ENCODE peak calls at places on chromosomes 13 and 19, in seven cellular contexts. One of them, this sample, is unnamed. For H3K9me3, the result is how much of the 10 kb centered on the place peaks cover.

GRCh38 chr19:41323023-41323422 is 13.1 kb downstream of the CCDC97 start:
- DNase-seq in fibroblast of lung: peak
- DNase-seq in Panc1: no peak
- DNase-seq in ovary: peak
- DNase-seq in CD8-positive, alpha-beta T cell: no peak
- DNase-seq in A549: no peak
- DNase-seq in adrenal gland: peak
- DNase-seq in this sample: no peak

GRCh38 chr13:20716951-20717350 is 13.5 kb downstream of the IL17D start:
- DNase-seq in fibroblast of lung: no peak
- DNase-seq in Panc1: no peak
- DNase-seq in ovary: no peak
- DNase-seq in CD8-positive, alpha-beta T cell: no peak
- DNase-seq in A549: no peak
- DNase-seq in adrenal gland: no peak
- DNase-seq in this sample: peak

GRCh38 chr13:21895769-21896168 is 224.9 kb downstream of the FGF9 start:
- DNase-seq in fibroblast of lung: no peak
- DNase-seq in Panc1: no peak
- DNase-seq in ovary: no peak
- DNase-seq in CD8-positive, alpha-beta T cell: no peak
- DNase-seq in A549: no peak
- DNase-seq in adrenal gland: no peak
- DNase-seq in this sample: no peak

GRCh38 chr13:110262494-110262893 is 44.5 kb downstream of the COL4A1 start:
- DNase-seq in fibroblast of lung: no peak
- DNase-seq in Panc1: no peak
- DNase-seq in ovary: no peak
- DNase-seq in CD8-positive, alpha-beta T cell: no peak
- DNase-seq in A549: no peak
- DNase-seq in adrenal gland: no peak
- DNase-seq in this sample: no peak

GRCh38 chr19:14580623-14581237 is 2.2 kb upstream of the CLEC17A start:
- DNase-seq in fibroblast of lung: no peak
- DNase-seq in Panc1: no peak
- DNase-seq in ovary: no peak
- DNase-seq in CD8-positive, alpha-beta T cell: no peak
- DNase-seq in A549: no peak
- DNase-seq in adrenal gland: no peak
- DNase-seq in this sample: no peak

GRCh38 chr13:95323930-95324662 is 22.8 kb upstream of the ABCC4 start:
- DNase-seq in fibroblast of lung: no peak
- DNase-seq in Panc1: no peak
- DNase-seq in ovary: no peak
- DNase-seq in CD8-positive, alpha-beta T cell: no peak
- DNase-seq in A549: no peak
- DNase-seq in adrenal gland: no peak
- DNase-seq in this sample: no peak

GRCh38 chr19:9793051-9793591 is 24.6 kb upstream of the ZNF846 start:
- DNase-seq in fibroblast of lung: peak
- DNase-seq in Panc1: no peak
- DNase-seq in ovary: peak
- DNase-seq in CD8-positive, alpha-beta T cell: peak
- DNase-seq in A549: no peak
- DNase-seq in adrenal gland: peak
- DNase-seq in this sample: peak

GRCh38 chr13:45879666-45880065 is 28.1 kb upstream of the SIAH3 start:
- DNase-seq in fibroblast of lung: no peak
- DNase-seq in Panc1: no peak
- DNase-seq in ovary: no peak
- DNase-seq in CD8-positive, alpha-beta T cell: no peak
- DNase-seq in A549: peak
- DNase-seq in adrenal gland: peak
- DNase-seq in this sample: peak

GRCh38 chr13:39132286-39132685 is 94.0 kb downstream of the NHLRC3 start:
- DNase-seq in fibroblast of lung: no peak
- DNase-seq in Panc1: no peak
- DNase-seq in ovary: no peak
- DNase-seq in CD8-positive, alpha-beta T cell: no peak
- DNase-seq in A549: no peak
- DNase-seq in adrenal gland: no peak
- DNase-seq in this sample: no peak

GRCh38 chr19:29012457-29012856 is 200.5 kb downstream of the UQCRFS1 start:
- DNase-seq in fibroblast of lung: no peak
- DNase-seq in Panc1: no peak
- DNase-seq in ovary: no peak
- DNase-seq in CD8-positive, alpha-beta T cell: no peak
- DNase-seq in A549: no peak
- DNase-seq in adrenal gland: no peak
- DNase-seq in this sample: no peak

GRCh38 chr13:33657274-33657673 is 160.7 kb upstream of the RFC3 start:
- DNase-seq in fibroblast of lung: no peak
- DNase-seq in Panc1: no peak
- DNase-seq in ovary: no peak
- DNase-seq in CD8-positive, alpha-beta T cell: no peak
- DNase-seq in A549: no peak
- DNase-seq in adrenal gland: no peak
- DNase-seq in this sample: no peak

GRCh38 chr19:56959211-56959610 is 118.7 kb upstream of the PEG3 start:
- DNase-seq in fibroblast of lung: no peak
- DNase-seq in Panc1: no peak
- DNase-seq in ovary: no peak
- DNase-seq in CD8-positive, alpha-beta T cell: no peak
- DNase-seq in A549: no peak
- DNase-seq in adrenal gland: no peak
- DNase-seq in this sample: no peak

GRCh38 chr13:108200781-108201398 is 14.4 kb downstream of the LIG4 start:
- DNase-seq in fibroblast of lung: peak
- DNase-seq in Panc1: no peak
- DNase-seq in ovary: no peak
- DNase-seq in CD8-positive, alpha-beta T cell: no peak
- DNase-seq in A549: no peak
- DNase-seq in adrenal gland: no peak
- DNase-seq in this sample: no peak

GRCh38 chr19:18464646-18465045 is 26.7 kb upstream of the ISYNA1 start:
- DNase-seq in fibroblast of lung: peak
- DNase-seq in Panc1: no peak
- DNase-seq in ovary: peak
- DNase-seq in CD8-positive, alpha-beta T cell: no peak
- DNase-seq in A549: no peak
- DNase-seq in adrenal gland: peak
- DNase-seq in this sample: no peak

GRCh38 chr13:38582133-38582532 is 104.7 kb upstream of the FREM2 start:
- DNase-seq in fibroblast of lung: peak
- DNase-seq in Panc1: peak
- DNase-seq in ovary: no peak
- DNase-seq in CD8-positive, alpha-beta T cell: no peak
- DNase-seq in A549: peak
- DNase-seq in adrenal gland: peak
- DNase-seq in this sample: peak

GRCh38 chr19:36497001-36497400 is 7.6 kb upstream of the ZNF566 start:
- DNase-seq in fibroblast of lung: no peak
- DNase-seq in Panc1: no peak
- DNase-seq in ovary: no peak
- DNase-seq in CD8-positive, alpha-beta T cell: no peak
- DNase-seq in A549: no peak
- DNase-seq in adrenal gland: no peak
- DNase-seq in this sample: no peak

GRCh38 chr13:26695360-26695705 is 65.3 kb downstream of the GPR12 start:
- DNase-seq in fibroblast of lung: no peak
- DNase-seq in Panc1: no peak
- DNase-seq in ovary: no peak
- DNase-seq in CD8-positive, alpha-beta T cell: no peak
- DNase-seq in A549: no peak
- DNase-seq in adrenal gland: no peak
- DNase-seq in this sample: peak

GRCh38 chr19:12730054-12730453 is 4.4 kb downstream of the TRIR start:
- DNase-seq in fibroblast of lung: no peak
- DNase-seq in Panc1: no peak
- DNase-seq in ovary: no peak
- DNase-seq in CD8-positive, alpha-beta T cell: no peak
- DNase-seq in A549: no peak
- DNase-seq in adrenal gland: no peak
- DNase-seq in this sample: no peak

GRCh38 chr19:5240011-5240410 is 100.6 kb downstream of the PTPRS start:
- DNase-seq in fibroblast of lung: no peak
- DNase-seq in Panc1: no peak
- DNase-seq in ovary: no peak
- DNase-seq in CD8-positive, alpha-beta T cell: no peak
- DNase-seq in A549: no peak
- DNase-seq in adrenal gland: no peak
- DNase-seq in this sample: no peak

GRCh38 chr19:51398096-51398704 is 7.8 kb upstream of the C19orf84 start:
- DNase-seq in fibroblast of lung: peak
- DNase-seq in Panc1: no peak
- DNase-seq in ovary: no peak
- DNase-seq in CD8-positive, alpha-beta T cell: no peak
- DNase-seq in A549: peak
- DNase-seq in adrenal gland: no peak
- DNase-seq in this sample: peak

GRCh38 chr13:33017410-33017929 is 1.2 kb downstream of the KL start:
- DNase-seq in fibroblast of lung: peak
- DNase-seq in Panc1: peak
- DNase-seq in ovary: no peak
- DNase-seq in CD8-positive, alpha-beta T cell: no peak
- DNase-seq in A549: peak
- DNase-seq in adrenal gland: peak
- DNase-seq in this sample: peak

GRCh38 chr19:35986664-35987570 is 8.1 kb upstream of the SDHAF1 start:
- DNase-seq in fibroblast of lung: no peak
- DNase-seq in Panc1: no peak
- DNase-seq in ovary: no peak
- DNase-seq in CD8-positive, alpha-beta T cell: no peak
- DNase-seq in A549: peak
- DNase-seq in adrenal gland: peak
- DNase-seq in this sample: peak

GRCh38 chr13:104773775-104774174 is 1707.6 kb upstream of the SLC10A2 start:
- DNase-seq in fibroblast of lung: peak
- DNase-seq in Panc1: no peak
- DNase-seq in ovary: no peak
- DNase-seq in CD8-positive, alpha-beta T cell: no peak
- DNase-seq in A549: peak
- DNase-seq in adrenal gland: no peak
- DNase-seq in this sample: no peak

DNA sequence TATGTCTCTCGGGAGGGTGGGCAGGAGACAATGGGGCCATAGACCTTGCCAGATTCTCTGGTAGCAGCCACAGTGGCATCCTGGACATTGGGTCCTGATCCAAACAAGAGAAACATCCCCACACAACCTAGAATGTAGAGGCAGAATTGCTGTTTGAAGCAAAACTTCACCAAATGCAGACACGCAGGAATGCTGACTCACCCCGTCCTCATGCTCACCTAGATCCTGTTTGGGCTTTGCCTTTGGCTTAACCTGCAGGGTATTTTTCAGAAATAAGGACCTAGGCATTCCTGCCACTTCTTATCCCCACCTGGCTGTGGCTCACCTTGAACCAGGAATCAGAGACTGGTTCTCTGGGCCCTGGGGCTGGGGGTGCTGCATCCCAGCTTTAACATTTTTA is 7.3 kb downstream of the TBC1D17 start:
- DNase-seq in fibroblast of lung: no peak
- DNase-seq in Panc1: no peak
- DNase-seq in ovary: no peak
- DNase-seq in CD8-positive, alpha-beta T cell: no peak
- DNase-seq in A549: no peak
- DNase-seq in adrenal gland: no peak
- DNase-seq in this sample: no peak
- H3K27ac ChIP-seq in fibroblast of lung: no peak
- H3K27ac ChIP-seq in Panc1: no peak
- H3K27ac ChIP-seq in ovary: no peak
- H3K27ac ChIP-seq in CD8-positive, alpha-beta T cell: no peak
- H3K27ac ChIP-seq in A549: no peak
- H3K27ac ChIP-seq in adrenal gland: no peak
- H3K27ac ChIP-seq in this sample: no peak

GRCh38 chr19:31174948-31175347 is 174.3 kb downstream of the TSHZ3 start:
- DNase-seq in fibroblast of lung: no peak
- DNase-seq in Panc1: no peak
- DNase-seq in ovary: no peak
- DNase-seq in CD8-positive, alpha-beta T cell: no peak
- DNase-seq in A549: no peak
- DNase-seq in adrenal gland: no peak
- DNase-seq in this sample: no peak
- H3K9me3 ChIP-seq in fibroblast of lung: under half
- H3K9me3 ChIP-seq in Panc1: under half
- H3K9me3 ChIP-seq in ovary: under half
- H3K9me3 ChIP-seq in CD8-positive, alpha-beta T cell: under half
- H3K9me3 ChIP-seq in A549: under half
- H3K9me3 ChIP-seq in adrenal gland: under half
- H3K9me3 ChIP-seq in this sample: under half

GRCh38 chr19:2478324-2478755 is 2.4 kb downstream of the GADD45B start:
- DNase-seq in fibroblast of lung: peak
- DNase-seq in Panc1: no peak
- DNase-seq in ovary: peak
- DNase-seq in CD8-positive, alpha-beta T cell: peak
- DNase-seq in A549: no peak
- DNase-seq in adrenal gland: peak
- DNase-seq in this sample: no peak
- H3K27ac ChIP-seq in fibroblast of lung: peak
- H3K27ac ChIP-seq in Panc1: peak
- H3K27ac ChIP-seq in ovary: peak
- H3K27ac ChIP-seq in CD8-positive, alpha-beta T cell: peak
- H3K27ac ChIP-seq in A549: peak
- H3K27ac ChIP-seq in adrenal gland: no peak
- H3K27ac ChIP-seq in this sample: no peak

GRCh38 chr19:15828121-15828620 is 12.7 kb upstream of the OR10H1 start:
- DNase-seq in fibroblast of lung: no peak
- DNase-seq in Panc1: no peak
- DNase-seq in ovary: no peak
- DNase-seq in CD8-positive, alpha-beta T cell: no peak
- DNase-seq in A549: no peak
- DNase-seq in adrenal gland: no peak
- DNase-seq in this sample: no peak

GRCh38 chr19:15836345-15836594 is 20.8 kb upstream of the OR10H1 start:
- DNase-seq in fibroblast of lung: peak
- DNase-seq in Panc1: no peak
- DNase-seq in ovary: no peak
- DNase-seq in CD8-positive, alpha-beta T cell: no peak
- DNase-seq in A549: no peak
- DNase-seq in adrenal gland: no peak
- DNase-seq in this sample: no peak

GRCh38 chr19:15829786-15830185 is 14.3 kb upstream of the OR10H1 start:
- DNase-seq in fibroblast of lung: no peak
- DNase-seq in Panc1: no peak
- DNase-seq in ovary: no peak
- DNase-seq in CD8-positive, alpha-beta T cell: no peak
- DNase-seq in A549: no peak
- DNase-seq in adrenal gland: no peak
- DNase-seq in this sample: no peak

GRCh38 chr19:15829277-15829770 is 13.9 kb upstream of the OR10H1 start:
- DNase-seq in fibroblast of lung: no peak
- DNase-seq in Panc1: no peak
- DNase-seq in ovary: no peak
- DNase-seq in CD8-positive, alpha-beta T cell: no peak
- DNase-seq in A549: no peak
- DNase-seq in adrenal gland: no peak
- DNase-seq in this sample: no peak

DNA sequence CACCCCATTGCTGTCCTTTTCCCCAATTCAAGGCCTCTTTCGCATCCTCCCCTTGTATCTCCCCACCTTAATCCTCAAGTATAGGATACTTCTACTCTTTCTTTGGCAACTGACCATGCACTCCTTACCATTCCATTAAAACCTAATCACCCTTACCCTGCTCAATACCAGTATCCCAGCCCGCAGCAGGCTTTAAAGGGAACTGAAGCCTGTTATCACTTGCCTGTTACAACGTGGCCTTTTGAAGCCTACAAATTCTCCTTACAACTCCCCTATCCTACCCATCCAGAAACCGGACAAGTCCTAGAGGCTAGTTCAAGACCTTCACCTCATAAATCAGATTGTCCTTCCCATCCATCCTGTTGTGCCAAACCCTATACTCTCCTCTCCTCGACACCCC is 16.2 kb upstream of the OR10H1 start:
- DNase-seq in fibroblast of lung: no peak
- DNase-seq in Panc1: no peak
- DNase-seq in ovary: no peak
- DNase-seq in CD8-positive, alpha-beta T cell: no peak
- DNase-seq in A549: no peak
- DNase-seq in adrenal gland: no peak
- DNase-seq in this sample: no peak
- H3K9me3 ChIP-seq in fibroblast of lung: under half
- H3K9me3 ChIP-seq in Panc1: under half
- H3K9me3 ChIP-seq in ovary: under half
- H3K9me3 ChIP-seq in CD8-positive, alpha-beta T cell: under half
- H3K9me3 ChIP-seq in A549: under half
- H3K9me3 ChIP-seq in adrenal gland: under half
- H3K9me3 ChIP-seq in this sample: under half

This sample was measured in WERI-Rb-1.